ENCODE peak calls at places on chromosomes 7 and 10, in seven cellular contexts. One of them, this sample, is unnamed.

GRCh38 chr10:54469587-54470323 is 331.3 kb downstream of the PCDH15 start:
- DNase-seq in psoas muscle: no peak
- DNase-seq in suprapubic skin: no peak
- DNase-seq in tibial nerve: no peak
- DNase-seq in aorta: no peak
- DNase-seq in HCT116: no peak
- DNase-seq in neural progenitor cell: no peak
- DNase-seq in this sample: no peak

GRCh38 chr10:100359030-100359432 is 12.0 kb downstream of the SCD start:
- DNase-seq in psoas muscle: no peak
- DNase-seq in suprapubic skin: no peak
- DNase-seq in tibial nerve: no peak
- DNase-seq in aorta: no peak
- DNase-seq in HCT116: no peak
- DNase-seq in neural progenitor cell: no peak
- DNase-seq in this sample: no peak

GRCh38 chr10:98041352-98042043 is 11.1 kb upstream of the CRTAC1 start:
- DNase-seq in psoas muscle: peak; percentile 66
- DNase-seq in suprapubic skin: no peak
- DNase-seq in tibial nerve: peak; percentile 47
- DNase-seq in aorta: peak; percentile 82
- DNase-seq in HCT116: peak; percentile 61
- DNase-seq in neural progenitor cell: peak; percentile 80
- DNase-seq in this sample: peak; percentile 68

GRCh38 chr10:73850863-73851461 is 23.4 kb downstream of the CAMK2G start:
- DNase-seq in psoas muscle: peak; percentile 73
- DNase-seq in suprapubic skin: peak; percentile 78
- DNase-seq in tibial nerve: no peak
- DNase-seq in aorta: peak; percentile 94
- DNase-seq in HCT116: no peak
- DNase-seq in neural progenitor cell: no peak
- DNase-seq in this sample: no peak

GRCh38 chr7:72924748-72925545 is at the start of gene POM121:
- DNase-seq in psoas muscle: peak; percentile 91
- DNase-seq in suprapubic skin: peak; percentile 87
- DNase-seq in tibial nerve: peak; percentile 75
- DNase-seq in aorta: peak; percentile 95
- DNase-seq in HCT116: peak; percentile 72
- DNase-seq in neural progenitor cell: peak; percentile 95
- DNase-seq in this sample: peak; percentile 80

GRCh38 chr10:35626971-35627507 is 15.1 kb downstream of the FZD8 start:
- DNase-seq in psoas muscle: no peak
- DNase-seq in suprapubic skin: no peak
- DNase-seq in tibial nerve: no peak
- DNase-seq in aorta: no peak
- DNase-seq in HCT116: no peak
- DNase-seq in neural progenitor cell: no peak
- DNase-seq in this sample: no peak

GRCh38 chr7:55977831-55978230 is 13.4 kb downstream of the NIPSNAP2 start:
- DNase-seq in psoas muscle: no peak
- DNase-seq in suprapubic skin: no peak
- DNase-seq in tibial nerve: no peak
- DNase-seq in aorta: no peak
- DNase-seq in HCT116: no peak
- DNase-seq in neural progenitor cell: no peak
- DNase-seq in this sample: no peak

GRCh38 chr10:90591629-90592028 is 266.2 kb downstream of the HTR7 start:
- DNase-seq in psoas muscle: no peak
- DNase-seq in suprapubic skin: no peak
- DNase-seq in tibial nerve: no peak
- DNase-seq in aorta: no peak
- DNase-seq in HCT116: peak; percentile 67
- DNase-seq in neural progenitor cell: no peak
- DNase-seq in this sample: no peak

GRCh38 chr7:95398155-95398940 is 2.2 kb upstream of the PON3 start:
- DNase-seq in psoas muscle: no peak
- DNase-seq in suprapubic skin: no peak
- DNase-seq in tibial nerve: no peak
- DNase-seq in aorta: no peak
- DNase-seq in HCT116: no peak
- DNase-seq in neural progenitor cell: no peak
- DNase-seq in this sample: no peak

GRCh38 chr10:114403545-114404161 is 649 bp downstream of the AFAP1L2 start:
- DNase-seq in psoas muscle: no peak
- DNase-seq in suprapubic skin: no peak
- DNase-seq in tibial nerve: peak; percentile 35
- DNase-seq in aorta: peak; percentile 83
- DNase-seq in HCT116: no peak
- DNase-seq in neural progenitor cell: peak; percentile 75
- DNase-seq in this sample: no peak

GRCh38 chr7:66629222-66629658 is 559 bp downstream of the KCTD7 start:
- DNase-seq in psoas muscle: no peak
- DNase-seq in suprapubic skin: peak; percentile 79
- DNase-seq in tibial nerve: no peak
- DNase-seq in aorta: peak; percentile 81
- DNase-seq in HCT116: no peak
- DNase-seq in neural progenitor cell: peak; percentile 62
- DNase-seq in this sample: peak; percentile 51

GRCh38 chr7:2213551-2214215 is 19.1 kb downstream of the MAD1L1 start:
- DNase-seq in psoas muscle: no peak
- DNase-seq in suprapubic skin: no peak
- DNase-seq in tibial nerve: no peak
- DNase-seq in aorta: no peak
- DNase-seq in HCT116: no peak
- DNase-seq in neural progenitor cell: no peak
- DNase-seq in this sample: no peak

GRCh38 chr10:34031410-34031809 is 696.9 kb upstream of the NRP1 start:
- DNase-seq in psoas muscle: peak; percentile 78
- DNase-seq in suprapubic skin: peak; percentile 76
- DNase-seq in tibial nerve: peak; percentile 50
- DNase-seq in aorta: no peak
- DNase-seq in HCT116: no peak
- DNase-seq in neural progenitor cell: no peak
- DNase-seq in this sample: no peak

GRCh38 chr7:22569586-22570321 is 69.8 kb upstream of the STEAP1B start:
- DNase-seq in psoas muscle: no peak
- DNase-seq in suprapubic skin: no peak
- DNase-seq in tibial nerve: no peak
- DNase-seq in aorta: no peak
- DNase-seq in HCT116: no peak
- DNase-seq in neural progenitor cell: no peak
- DNase-seq in this sample: no peak

GRCh38 chr7:146539836-146540235 is 423.2 kb downstream of the CNTNAP2 start:
- DNase-seq in psoas muscle: no peak
- DNase-seq in suprapubic skin: no peak
- DNase-seq in tibial nerve: no peak
- DNase-seq in aorta: no peak
- DNase-seq in HCT116: no peak
- DNase-seq in neural progenitor cell: no peak
- DNase-seq in this sample: no peak

GRCh38 chr10:110881247-110881646 is 9.5 kb downstream of the PDCD4 start:
- DNase-seq in psoas muscle: no peak
- DNase-seq in suprapubic skin: no peak
- DNase-seq in tibial nerve: no peak
- DNase-seq in aorta: no peak
- DNase-seq in HCT116: no peak
- DNase-seq in neural progenitor cell: no peak
- DNase-seq in this sample: no peak

GRCh38 chr10:53361281-53361680 is 588.7 kb upstream of the MBL2 start:
- DNase-seq in psoas muscle: no peak
- DNase-seq in suprapubic skin: no peak
- DNase-seq in tibial nerve: no peak
- DNase-seq in aorta: no peak
- DNase-seq in HCT116: no peak
- DNase-seq in neural progenitor cell: no peak
- DNase-seq in this sample: no peak

GRCh38 chr7:36280840-36281812 is 108.5 kb upstream of the ANLN start:
- DNase-seq in psoas muscle: peak; percentile 85
- DNase-seq in suprapubic skin: peak; percentile 81
- DNase-seq in tibial nerve: peak; percentile 48
- DNase-seq in aorta: peak; percentile 89
- DNase-seq in HCT116: peak; percentile 34
- DNase-seq in neural progenitor cell: peak; percentile 62
- DNase-seq in this sample: peak; percentile 38

GRCh38 chr10:87585565-87586514 is 73.8 kb upstream of the PAPSS2 start:
- DNase-seq in psoas muscle: no peak
- DNase-seq in suprapubic skin: no peak
- DNase-seq in tibial nerve: no peak
- DNase-seq in aorta: no peak
- DNase-seq in HCT116: peak; percentile 70
- DNase-seq in neural progenitor cell: no peak
- DNase-seq in this sample: no peak

GRCh38 chr7:30472081-30472770 is 6.4 kb downstream of the NOD1 start:
- DNase-seq in psoas muscle: no peak
- DNase-seq in suprapubic skin: no peak
- DNase-seq in tibial nerve: no peak
- DNase-seq in aorta: no peak
- DNase-seq in HCT116: no peak
- DNase-seq in neural progenitor cell: no peak
- DNase-seq in this sample: no peak

GRCh38 chr7:30470163-30470770 is 8.3 kb downstream of the NOD1 start:
- DNase-seq in psoas muscle: peak; percentile 66
- DNase-seq in suprapubic skin: no peak
- DNase-seq in tibial nerve: no peak
- DNase-seq in aorta: no peak
- DNase-seq in HCT116: no peak
- DNase-seq in neural progenitor cell: no peak
- DNase-seq in this sample: no peak

GRCh38 chr7:30471205-30471604 is 7.4 kb downstream of the NOD1 start:
- DNase-seq in psoas muscle: no peak
- DNase-seq in suprapubic skin: no peak
- DNase-seq in tibial nerve: no peak
- DNase-seq in aorta: no peak
- DNase-seq in HCT116: no peak
- DNase-seq in neural progenitor cell: no peak
- DNase-seq in this sample: no peak

GRCh38 chr7:30469303-30469702 is 9.3 kb downstream of the NOD1 start:
- DNase-seq in psoas muscle: peak; percentile 70
- DNase-seq in suprapubic skin: peak; percentile 85
- DNase-seq in tibial nerve: peak; percentile 53
- DNase-seq in aorta: peak; percentile 93
- DNase-seq in HCT116: peak; percentile 8
- DNase-seq in neural progenitor cell: peak; percentile 85
- DNase-seq in this sample: no peak

DNA sequence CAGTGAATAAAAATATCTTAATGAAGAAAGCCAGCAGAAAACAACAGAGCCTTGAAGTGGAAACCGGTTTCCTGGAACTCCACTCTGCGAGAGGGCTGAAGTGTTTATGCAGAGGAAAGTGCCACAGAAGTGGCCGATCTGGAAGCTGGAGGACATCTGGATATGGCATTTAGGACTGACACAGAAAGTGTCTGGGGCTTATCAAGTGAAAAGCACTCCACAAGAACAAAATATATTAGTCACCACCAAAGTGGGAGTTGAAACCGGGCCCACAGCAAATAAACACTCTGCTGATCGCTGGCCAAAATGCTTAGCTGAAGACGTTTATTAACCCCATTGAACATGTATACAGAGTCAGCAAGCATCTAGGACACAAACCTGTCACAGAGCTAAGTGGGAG is 7.8 kb downstream of the NOD1 start:
- DNase-seq in psoas muscle: no peak
- DNase-seq in suprapubic skin: no peak
- DNase-seq in tibial nerve: no peak
- DNase-seq in aorta: no peak
- DNase-seq in HCT116: no peak
- DNase-seq in neural progenitor cell: no peak
- DNase-seq in this sample: no peak
- H3K27ac ChIP-seq in psoas muscle: peak overlapping the region; percentile 76
- H3K27ac ChIP-seq in suprapubic skin: peak overlapping the region; percentile 87
- H3K27ac ChIP-seq in tibial nerve: peak overlapping the region; percentile 97
- H3K27ac ChIP-seq in aorta: peak overlapping the region; percentile 1
- H3K27ac ChIP-seq in HCT116: no peak overlapping the region
- H3K27ac ChIP-seq in neural progenitor cell: no peak overlapping the region
- H3K27ac ChIP-seq in this sample: no peak overlapping the region

GRCh38 chr10:130022501-130023299 is 58.6 kb upstream of the EBF3 start:
- DNase-seq in psoas muscle: no peak
- DNase-seq in suprapubic skin: no peak
- DNase-seq in tibial nerve: no peak
- DNase-seq in aorta: no peak
- DNase-seq in HCT116: no peak
- DNase-seq in neural progenitor cell: no peak
- DNase-seq in this sample: no peak

GRCh38 chr10:130025811-130026510 is 61.9 kb upstream of the EBF3 start:
- DNase-seq in psoas muscle: no peak
- DNase-seq in suprapubic skin: no peak
- DNase-seq in tibial nerve: no peak
- DNase-seq in aorta: peak; percentile 40
- DNase-seq in HCT116: no peak
- DNase-seq in neural progenitor cell: no peak
- DNase-seq in this sample: no peak

GRCh38 chr10:130025326-130025725 is 61.3 kb upstream of the EBF3 start:
- DNase-seq in psoas muscle: no peak
- DNase-seq in suprapubic skin: no peak
- DNase-seq in tibial nerve: no peak
- DNase-seq in aorta: no peak
- DNase-seq in HCT116: no peak
- DNase-seq in neural progenitor cell: no peak
- DNase-seq in this sample: no peak

GRCh38 chr10:130023454-130024230 is 59.6 kb upstream of the EBF3 start:
- DNase-seq in psoas muscle: no peak
- DNase-seq in suprapubic skin: no peak
- DNase-seq in tibial nerve: no peak
- DNase-seq in aorta: no peak
- DNase-seq in HCT116: no peak
- DNase-seq in neural progenitor cell: no peak
- DNase-seq in this sample: no peak

DNA sequence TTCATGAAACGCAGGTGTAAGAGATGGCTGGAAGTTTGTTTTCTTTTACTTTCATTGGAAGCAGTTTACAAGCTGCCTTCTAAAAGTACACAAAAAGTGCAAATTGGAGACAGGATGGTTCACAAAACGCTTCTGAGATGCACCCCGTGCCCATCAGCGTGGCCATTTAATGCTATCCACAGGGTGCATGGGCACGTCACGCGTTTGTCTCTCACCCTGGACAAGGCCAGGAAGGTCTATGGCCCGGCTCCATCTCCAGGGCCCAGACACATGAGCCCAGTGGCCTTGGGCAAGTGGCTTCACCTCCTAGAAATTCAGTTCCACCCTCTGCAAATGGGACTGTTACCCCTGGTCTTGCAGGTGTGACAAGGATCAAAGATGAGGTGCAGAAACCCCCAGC is 60.7 kb upstream of the EBF3 start:
- DNase-seq in psoas muscle: no peak
- DNase-seq in suprapubic skin: no peak
- DNase-seq in tibial nerve: no peak
- DNase-seq in aorta: no peak
- DNase-seq in HCT116: no peak
- DNase-seq in neural progenitor cell: no peak
- DNase-seq in this sample: no peak
- H3K27ac ChIP-seq in psoas muscle: no peak overlapping the region
- H3K27ac ChIP-seq in suprapubic skin: no peak overlapping the region
- H3K27ac ChIP-seq in tibial nerve: no peak overlapping the region
- H3K27ac ChIP-seq in aorta: no peak overlapping the region
- H3K27ac ChIP-seq in HCT116: no peak overlapping the region
- H3K27ac ChIP-seq in neural progenitor cell: no peak overlapping the region
- H3K27ac ChIP-seq in this sample: no peak overlapping the region

GRCh38 chr10:92848037-92848440 is 281 bp upstream of the EXOC6 start:
- DNase-seq in psoas muscle: no peak
- DNase-seq in suprapubic skin: no peak
- DNase-seq in tibial nerve: no peak
- DNase-seq in aorta: no peak
- DNase-seq in HCT116: no peak
- DNase-seq in neural progenitor cell: no peak
- DNase-seq in this sample: no peak
- H3K27ac ChIP-seq in psoas muscle: peak overlapping the region; percentile 96
- H3K27ac ChIP-seq in suprapubic skin: peak overlapping the region; percentile 89
- H3K27ac ChIP-seq in tibial nerve: peak overlapping the region; percentile 93
- H3K27ac ChIP-seq in aorta: no peak overlapping the region
- H3K27ac ChIP-seq in HCT116: peak overlapping the region; percentile 68
- H3K27ac ChIP-seq in neural progenitor cell: no peak overlapping the region
- H3K27ac ChIP-seq in this sample: no peak overlapping the region

GRCh38 chr10:121614746-121615145 is 16.5 kb upstream of the FGFR2 start:
- DNase-seq in psoas muscle: no peak
- DNase-seq in suprapubic skin: peak; percentile 44
- DNase-seq in tibial nerve: no peak
- DNase-seq in aorta: no peak
- DNase-seq in HCT116: no peak
- DNase-seq in neural progenitor cell: no peak
- DNase-seq in this sample: no peak
- H3K27ac ChIP-seq in psoas muscle: no peak overlapping the region
- H3K27ac ChIP-seq in suprapubic skin: no peak overlapping the region
- H3K27ac ChIP-seq in tibial nerve: no peak overlapping the region
- H3K27ac ChIP-seq in aorta: no peak overlapping the region
- H3K27ac ChIP-seq in HCT116: no peak overlapping the region
- H3K27ac ChIP-seq in neural progenitor cell: no peak overlapping the region
- H3K27ac ChIP-seq in this sample: peak overlapping the region; percentile 98

This sample was measured in substantia nigra.